ENCODE peak calls at places on chromosomes 12 and 14, in ten cellular contexts. J, K, Q, L, E, W, C, Z, O and F are unnamed samples.

GRCh38 chr12:56631790-56632700 is 1.9 kb upstream of the BAZ2A start:
- DNase-seq in J (peak), K (peak), Q (peak), L (peak), E (peak), W (no peak), C (peak), Z (no peak), O (peak), F (peak)

GRCh38 chr14:51735851-51736250 is 84.1 kb downstream of the FRMD6 start:
- DNase-seq in J (no peak), K (no peak), Q (no peak), L (no peak), E (no peak), W (no peak), C (no peak), Z (no peak), O (peak), F (no peak)

GRCh38 chr12:25100738-25101445 is 94.1 kb downstream of the DNAI7 start:
- DNase-seq in J (no peak), K (no peak), Q (no peak), L (no peak), E (no peak), W (no peak), C (no peak), Z (no peak), O (no peak), F (no peak)

GRCh38 chr12:54561164-54561563 is 11.8 kb downstream of the PDE1B start:
- DNase-seq in J (no peak), K (peak), Q (no peak), L (no peak), E (no peak), W (no peak), C (no peak), Z (no peak), O (no peak), F (peak)

GRCh38 chr12:50979369-50980052 is 27.2 kb downstream of the HIGD1C start:
- DNase-seq in J (no peak), K (no peak), Q (no peak), L (no peak), E (no peak), W (no peak), C (no peak), Z (no peak), O (no peak), F (no peak)

GRCh38 chr12:64864319-64864718 is 39.9 kb downstream of the TBC1D30 start:
- DNase-seq in J (no peak), K (no peak), Q (no peak), L (no peak), E (no peak), W (no peak), C (no peak), Z (no peak), O (no peak), F (no peak)

GRCh38 chr14:75165586-75166391 is 10.6 kb downstream of the TMED10 start:
- DNase-seq in J (no peak), K (no peak), Q (no peak), L (peak), E (no peak), W (no peak), C (no peak), Z (no peak), O (peak), F (no peak)

GRCh38 chr12:45518516-45519235 is 210.8 kb upstream of the ARID2 start:
- DNase-seq in J (no peak), K (no peak), Q (no peak), L (no peak), E (no peak), W (peak), C (peak), Z (no peak), O (no peak), F (no peak)

GRCh38 chr12:75446857-75447256 is 33.7 kb upstream of the GLIPR1 start:
- DNase-seq in J (no peak), K (no peak), Q (no peak), L (no peak), E (peak), W (no peak), C (no peak), Z (no peak), O (peak), F (no peak)

GRCh38 chr12:107590369-107591094 is 95.1 kb upstream of the PWP1 start:
- DNase-seq in J (no peak), K (no peak), Q (no peak), L (no peak), E (no peak), W (no peak), C (no peak), Z (no peak), O (no peak), F (no peak)

GRCh38 chr14:68507544-68508081 is 285.3 kb downstream of the ZFP36L1 start:
- DNase-seq in J (no peak), K (no peak), Q (no peak), L (no peak), E (no peak), W (no peak), C (no peak), Z (no peak), O (no peak), F (no peak)

GRCh38 chr14:85856430-85856829 is 326.5 kb downstream of the FLRT2 start:
- DNase-seq in J (no peak), K (no peak), Q (no peak), L (no peak), E (no peak), W (no peak), C (no peak), Z (no peak), O (peak), F (no peak)

GRCh38 chr14:33696165-33696564 is 254.7 kb downstream of the EGLN3 start:
- DNase-seq in J (no peak), K (no peak), Q (no peak), L (no peak), E (no peak), W (no peak), C (no peak), Z (no peak), O (no peak), F (no peak)

GRCh38 chr12:72074956-72075355 is 136.3 kb downstream of the TPH2 start:
- DNase-seq in J (no peak), K (no peak), Q (no peak), L (no peak), E (no peak), W (no peak), C (no peak), Z (no peak), O (no peak), F (no peak)

GRCh38 chr12:129520736-129521135 is 383.1 kb downstream of the TMEM132D start:
- DNase-seq in J (no peak), K (no peak), Q (peak), L (no peak), E (no peak), W (no peak), C (no peak), Z (no peak), O (no peak), F (no peak)

GRCh38 chr12:1357711-1358110 is 236.7 kb downstream of the FBXL14 start:
- DNase-seq in J (peak), K (no peak), Q (no peak), L (no peak), E (no peak), W (no peak), C (no peak), Z (no peak), O (peak), F (no peak)

GRCh38 chr12:124994435-124994975 is 1.1 kb downstream of the BRI3BP start:
- DNase-seq in J (no peak), K (no peak), Q (no peak), L (no peak), E (no peak), W (no peak), C (peak), Z (no peak), O (no peak), F (no peak)

GRCh38 chr14:104978774-104979691 is 859 bp upstream of the AHNAK2 start:
- DNase-seq in J (no peak), K (no peak), Q (no peak), L (no peak), E (no peak), W (no peak), C (no peak), Z (no peak), O (no peak), F (peak)

GRCh38 chr14:73759183-73759713 is 45.1 kb upstream of the PNMA1 start:
- DNase-seq in J (peak), K (peak), Q (peak), L (peak), E (peak), W (no peak), C (peak), Z (no peak), O (peak), F (peak)

GRCh38 chr12:23618718-23619117 is 330.8 kb downstream of the SOX5 start:
- DNase-seq in J (no peak), K (no peak), Q (no peak), L (no peak), E (no peak), W (no peak), C (no peak), Z (no peak), O (no peak), F (no peak)

GRCh38 chr12:62466018-62466595 is 519 bp upstream of the MON2 start:
- DNase-seq in J (peak), K (peak), Q (peak), L (peak), E (peak), W (no peak), C (peak), Z (no peak), O (peak), F (no peak)

GRCh38 chr12:114933428-114934160 is 249.6 kb upstream of the TBX3 start:
- DNase-seq in J (no peak), K (peak), Q (no peak), L (no peak), E (peak), W (no peak), C (no peak), Z (no peak), O (peak), F (no peak)

GRCh38 chr14:22850944-22851790 is 14.8 kb downstream of the MMP14 start:
- DNase-seq in J (no peak), K (peak), Q (no peak), L (peak), E (peak), W (no peak), C (no peak), Z (peak), O (peak), F (peak)

GRCh38 chr14:99971929-99972747 is 93.1 kb upstream of the EVL start:
- DNase-seq in J (peak), K (no peak), Q (peak), L (no peak), E (peak), W (no peak), C (no peak), Z (no peak), O (no peak), F (peak)

GRCh38 chr14:104639889-104640548 is 35.4 kb upstream of the TMEM179 start:
- DNase-seq in J (peak), K (peak), Q (peak), L (peak), E (peak), W (no peak), C (peak), Z (no peak), O (peak), F (peak)

GRCh38 chr12:105948331-105948730 is 190.4 kb downstream of the NUAK1 start:
- DNase-seq in J (no peak), K (no peak), Q (no peak), L (no peak), E (peak), W (no peak), C (no peak), Z (no peak), O (no peak), F (no peak)

GRCh38 chr12:63802012-63802608 is 22.4 kb downstream of the RXYLT1 start:
- DNase-seq in J (no peak), K (no peak), Q (peak), L (no peak), E (peak), W (no peak), C (no peak), Z (no peak), O (peak), F (no peak)

GRCh38 chr12:111842556-111843396 is 748 bp downstream of the MAPKAPK5 start:
- DNase-seq in J (no peak), K (no peak), Q (no peak), L (no peak), E (no peak), W (no peak), C (peak), Z (no peak), O (peak), F (no peak)

GRCh38 chr12:25458047-25458552 is 95.0 kb downstream of the LMNTD1 start:
- DNase-seq in J (no peak), K (no peak), Q (peak), L (no peak), E (peak), W (no peak), C (peak), Z (peak), O (peak), F (no peak)

GRCh38 chr12:131765961-131766360 is 55.1 kb downstream of the SFSWAP start:
- DNase-seq in J (no peak), K (no peak), Q (no peak), L (no peak), E (no peak), W (no peak), C (no peak), Z (no peak), O (no peak), F (no peak)

GRCh38 chr12:58917699-58918334 is 2.5 kb downstream of the LRIG3 start:
- DNase-seq in J (no peak), K (no peak), Q (peak), L (no peak), E (no peak), W (no peak), C (no peak), Z (no peak), O (no peak), F (no peak)

GRCh38 chr14:104892517-104893434 is 27.7 kb downstream of the CEP170B start:
- DNase-seq in J (peak), K (peak), Q (no peak), L (no peak), E (no peak), W (no peak), C (no peak), Z (no peak), O (no peak), F (peak)

GRCh38 chr12:112151766-112152541 is 26.6 kb downstream of the TRAFD1 start:
- DNase-seq in J (no peak), K (no peak), Q (no peak), L (no peak), E (no peak), W (no peak), C (no peak), Z (no peak), O (no peak), F (no peak)

GRCh38 chr14:90600619-90601018 is 203.8 kb downstream of the CALM1 start:
- DNase-seq in J (no peak), K (no peak), Q (no peak), L (no peak), E (no peak), W (no peak), C (no peak), Z (no peak), O (no peak), F (no peak)